ENCODE peak calls at places on chromosomes 3 and 15, in ten cellular contexts. One of them, this sample, is unnamed.

GRCh38 chr15:65056868-65057548 is 10.8 kb downstream of the RASL12 start:
- DNase-seq in nucleus accumbens: no peak
- DNase-seq in NCI-H82: no peak
- DNase-seq in endothelial cell: no peak
- DNase-seq in HCT116: peak
- DNase-seq in trophoblast cell: peak
- DNase-seq in spleen: no peak
- DNase-seq in cerebellum: no peak
- DNase-seq in adipocyte: no peak
- DNase-seq in aorta: no peak
- DNase-seq in this sample: no peak

GRCh38 chr3:47404955-47405790 is 24.4 kb downstream of the PTPN23 start:
- DNase-seq in spleen: no peak
- DNase-seq in adipocyte: peak
- DNase-seq in trophoblast cell: no peak
- DNase-seq in cerebellum: no peak
- DNase-seq in aorta: no peak
- DNase-seq in HCT116: no peak
- DNase-seq in NCI-H82: no peak
- DNase-seq in endothelial cell: no peak
- DNase-seq in nucleus accumbens: no peak
- DNase-seq in this sample: peak

GRCh38 chr3:46866720-46867549 is 3.7 kb upstream of the MYL3 start:
- DNase-seq in nucleus accumbens: no peak
- DNase-seq in NCI-H82: peak
- DNase-seq in aorta: peak
- DNase-seq in trophoblast cell: peak
- DNase-seq in adipocyte: peak
- DNase-seq in cerebellum: peak
- DNase-seq in spleen: peak
- DNase-seq in HCT116: no peak
- DNase-seq in endothelial cell: peak
- DNase-seq in this sample: peak

GRCh38 chr3:182258538-182259177 is 534.6 kb upstream of the ATP11B start:
- DNase-seq in aorta: no peak
- DNase-seq in cerebellum: no peak
- DNase-seq in NCI-H82: peak
- DNase-seq in adipocyte: peak
- DNase-seq in spleen: no peak
- DNase-seq in nucleus accumbens: no peak
- DNase-seq in endothelial cell: no peak
- DNase-seq in HCT116: peak
- DNase-seq in trophoblast cell: no peak
- DNase-seq in this sample: peak

GRCh38 chr15:58931985-58932384 is 1.5 kb downstream of the SLTM start:
- DNase-seq in cerebellum: no peak
- DNase-seq in NCI-H82: peak
- DNase-seq in nucleus accumbens: no peak
- DNase-seq in endothelial cell: no peak
- DNase-seq in HCT116: no peak
- DNase-seq in spleen: no peak
- DNase-seq in adipocyte: peak
- DNase-seq in aorta: no peak
- DNase-seq in trophoblast cell: no peak
- DNase-seq in this sample: peak

GRCh38 chr3:11095932-11096265 is 58.4 kb upstream of the HRH1 start:
- DNase-seq in adipocyte: peak
- DNase-seq in spleen: no peak
- DNase-seq in HCT116: peak
- DNase-seq in aorta: no peak
- DNase-seq in NCI-H82: no peak
- DNase-seq in nucleus accumbens: no peak
- DNase-seq in trophoblast cell: no peak
- DNase-seq in cerebellum: no peak
- DNase-seq in endothelial cell: no peak
- DNase-seq in this sample: peak

GRCh38 chr15:51401872-51402517 is 60.5 kb downstream of the GLDN start:
- DNase-seq in nucleus accumbens: no peak
- DNase-seq in trophoblast cell: peak
- DNase-seq in cerebellum: no peak
- DNase-seq in HCT116: no peak
- DNase-seq in spleen: peak
- DNase-seq in NCI-H82: peak
- DNase-seq in aorta: peak
- DNase-seq in adipocyte: peak
- DNase-seq in endothelial cell: peak
- DNase-seq in this sample: peak

GRCh38 chr3:10370429-10370828 is 49.5 kb upstream of the SEC13 start:
- DNase-seq in cerebellum: peak
- DNase-seq in adipocyte: no peak
- DNase-seq in NCI-H82: no peak
- DNase-seq in aorta: no peak
- DNase-seq in trophoblast cell: peak
- DNase-seq in HCT116: no peak
- DNase-seq in endothelial cell: no peak
- DNase-seq in nucleus accumbens: peak
- DNase-seq in spleen: no peak
- DNase-seq in this sample: peak

GRCh38 chr3:55622116-55622515 is 135.0 kb upstream of the WNT5A start:
- DNase-seq in NCI-H82: no peak
- DNase-seq in HCT116: no peak
- DNase-seq in cerebellum: no peak
- DNase-seq in aorta: no peak
- DNase-seq in adipocyte: peak
- DNase-seq in trophoblast cell: no peak
- DNase-seq in endothelial cell: no peak
- DNase-seq in nucleus accumbens: no peak
- DNase-seq in spleen: no peak
- DNase-seq in this sample: no peak

GRCh38 chr3:123021986-123022510 is 5.5 kb downstream of the SEMA5B start:
- DNase-seq in adipocyte: no peak
- DNase-seq in endothelial cell: no peak
- DNase-seq in spleen: no peak
- DNase-seq in cerebellum: no peak
- DNase-seq in HCT116: no peak
- DNase-seq in trophoblast cell: no peak
- DNase-seq in NCI-H82: peak
- DNase-seq in nucleus accumbens: no peak
- DNase-seq in aorta: no peak
- DNase-seq in this sample: no peak

GRCh38 chr3:196179380-196180308 is 31.6 kb downstream of the ZDHHC19 start:
- DNase-seq in HCT116: no peak
- DNase-seq in spleen: peak
- DNase-seq in nucleus accumbens: peak
- DNase-seq in adipocyte: peak
- DNase-seq in cerebellum: peak
- DNase-seq in trophoblast cell: no peak
- DNase-seq in NCI-H82: no peak
- DNase-seq in endothelial cell: no peak
- DNase-seq in aorta: no peak
- DNase-seq in this sample: peak

GRCh38 chr3:72350761-72351505 is 497.3 kb downstream of the SHQ1 start:
- DNase-seq in adipocyte: no peak
- DNase-seq in NCI-H82: no peak
- DNase-seq in trophoblast cell: no peak
- DNase-seq in spleen: no peak
- DNase-seq in nucleus accumbens: no peak
- DNase-seq in cerebellum: no peak
- DNase-seq in endothelial cell: no peak
- DNase-seq in HCT116: no peak
- DNase-seq in aorta: no peak
- DNase-seq in this sample: no peak

GRCh38 chr15:99721104-99721778 is 12.0 kb downstream of the LYSMD4 start:
- DNase-seq in adipocyte: no peak
- DNase-seq in cerebellum: no peak
- DNase-seq in trophoblast cell: no peak
- DNase-seq in aorta: no peak
- DNase-seq in HCT116: no peak
- DNase-seq in NCI-H82: no peak
- DNase-seq in endothelial cell: no peak
- DNase-seq in spleen: no peak
- DNase-seq in nucleus accumbens: no peak
- DNase-seq in this sample: no peak

GRCh38 chr3:107206141-107206540 is 171.1 kb upstream of the CCDC54 start:
- DNase-seq in NCI-H82: peak
- DNase-seq in endothelial cell: peak
- DNase-seq in aorta: no peak
- DNase-seq in nucleus accumbens: no peak
- DNase-seq in adipocyte: peak
- DNase-seq in cerebellum: peak
- DNase-seq in trophoblast cell: peak
- DNase-seq in spleen: no peak
- DNase-seq in HCT116: peak
- DNase-seq in this sample: peak

GRCh38 chr3:22373827-22374226 is 622.8 kb upstream of the ZNF385D start:
- DNase-seq in NCI-H82: no peak
- DNase-seq in HCT116: no peak
- DNase-seq in trophoblast cell: no peak
- DNase-seq in nucleus accumbens: no peak
- DNase-seq in aorta: no peak
- DNase-seq in adipocyte: no peak
- DNase-seq in endothelial cell: no peak
- DNase-seq in cerebellum: peak
- DNase-seq in spleen: no peak
- DNase-seq in this sample: no peak

GRCh38 chr15:71275098-71275497 is 159.8 kb downstream of the THSD4 start:
- DNase-seq in endothelial cell: no peak
- DNase-seq in HCT116: no peak
- DNase-seq in spleen: no peak
- DNase-seq in NCI-H82: no peak
- DNase-seq in cerebellum: no peak
- DNase-seq in aorta: no peak
- DNase-seq in trophoblast cell: peak
- DNase-seq in adipocyte: peak
- DNase-seq in nucleus accumbens: no peak
- DNase-seq in this sample: peak

GRCh38 chr3:168096210-168096795 is 579 bp upstream of the GOLIM4 start:
- DNase-seq in adipocyte: peak
- DNase-seq in spleen: peak
- DNase-seq in cerebellum: peak
- DNase-seq in NCI-H82: peak
- DNase-seq in trophoblast cell: no peak
- DNase-seq in nucleus accumbens: no peak
- DNase-seq in endothelial cell: peak
- DNase-seq in aorta: peak
- DNase-seq in HCT116: peak
- DNase-seq in this sample: peak

GRCh38 chr3:49723631-49724551 is at the start of gene GMPPB:
- DNase-seq in NCI-H82: peak
- DNase-seq in trophoblast cell: peak
- DNase-seq in HCT116: peak
- DNase-seq in nucleus accumbens: peak
- DNase-seq in cerebellum: peak
- DNase-seq in adipocyte: peak
- DNase-seq in spleen: peak
- DNase-seq in endothelial cell: peak
- DNase-seq in aorta: peak
- DNase-seq in this sample: peak

GRCh38 chr3:138197058-138197457 is 10.0 kb downstream of the ARMC8 start:
- DNase-seq in nucleus accumbens: no peak
- DNase-seq in cerebellum: no peak
- DNase-seq in NCI-H82: no peak
- DNase-seq in aorta: no peak
- DNase-seq in trophoblast cell: peak
- DNase-seq in endothelial cell: peak
- DNase-seq in adipocyte: peak
- DNase-seq in HCT116: no peak
- DNase-seq in spleen: no peak
- DNase-seq in this sample: peak

GRCh38 chr3:158452324-158452723 is 118.7 kb upstream of the MLF1 start:
- DNase-seq in aorta: no peak
- DNase-seq in nucleus accumbens: no peak
- DNase-seq in trophoblast cell: no peak
- DNase-seq in cerebellum: no peak
- DNase-seq in HCT116: no peak
- DNase-seq in endothelial cell: no peak
- DNase-seq in spleen: no peak
- DNase-seq in NCI-H82: no peak
- DNase-seq in adipocyte: no peak
- DNase-seq in this sample: no peak

GRCh38 chr15:84832446-84833040 is 15.4 kb downstream of the ALPK3 start:
- DNase-seq in adipocyte: no peak
- DNase-seq in HCT116: no peak
- DNase-seq in endothelial cell: no peak
- DNase-seq in spleen: no peak
- DNase-seq in cerebellum: no peak
- DNase-seq in NCI-H82: no peak
- DNase-seq in aorta: no peak
- DNase-seq in nucleus accumbens: no peak
- DNase-seq in trophoblast cell: no peak
- DNase-seq in this sample: no peak

GRCh38 chr15:74156678-74157411 is 16.7 kb upstream of the ISLR start:
- DNase-seq in spleen: no peak
- DNase-seq in trophoblast cell: no peak
- DNase-seq in adipocyte: peak
- DNase-seq in NCI-H82: no peak
- DNase-seq in aorta: peak
- DNase-seq in HCT116: no peak
- DNase-seq in nucleus accumbens: no peak
- DNase-seq in endothelial cell: no peak
- DNase-seq in cerebellum: no peak
- DNase-seq in this sample: peak

GRCh38 chr15:72859023-72859756 is 75.6 kb upstream of the ADPGK start:
- DNase-seq in endothelial cell: no peak
- DNase-seq in adipocyte: no peak
- DNase-seq in aorta: no peak
- DNase-seq in cerebellum: no peak
- DNase-seq in trophoblast cell: no peak
- DNase-seq in spleen: no peak
- DNase-seq in HCT116: no peak
- DNase-seq in nucleus accumbens: peak
- DNase-seq in NCI-H82: no peak
- DNase-seq in this sample: no peak

GRCh38 chr3:109178701-109179100 is 42.2 kb downstream of the C3orf85 start:
- DNase-seq in HCT116: no peak
- DNase-seq in adipocyte: no peak
- DNase-seq in NCI-H82: no peak
- DNase-seq in trophoblast cell: no peak
- DNase-seq in cerebellum: no peak
- DNase-seq in endothelial cell: no peak
- DNase-seq in spleen: no peak
- DNase-seq in nucleus accumbens: no peak
- DNase-seq in aorta: no peak
- DNase-seq in this sample: no peak

GRCh38 chr3:195910499-195910845 is 2.1 kb upstream of the TNK2 start:
- DNase-seq in cerebellum: no peak
- DNase-seq in HCT116: no peak
- DNase-seq in nucleus accumbens: no peak
- DNase-seq in spleen: peak
- DNase-seq in trophoblast cell: no peak
- DNase-seq in aorta: no peak
- DNase-seq in NCI-H82: no peak
- DNase-seq in adipocyte: no peak
- DNase-seq in endothelial cell: no peak
- DNase-seq in this sample: no peak

GRCh38 chr3:78506581-78507195 is 1261.1 kb downstream of the ROBO1 start:
- DNase-seq in endothelial cell: no peak
- DNase-seq in HCT116: no peak
- DNase-seq in cerebellum: no peak
- DNase-seq in trophoblast cell: no peak
- DNase-seq in adipocyte: peak
- DNase-seq in NCI-H82: no peak
- DNase-seq in nucleus accumbens: no peak
- DNase-seq in aorta: no peak
- DNase-seq in spleen: no peak
- DNase-seq in this sample: no peak

GRCh38 chr3:106206165-106206564 is 337.4 kb upstream of the CBLB start:
- DNase-seq in nucleus accumbens: no peak
- DNase-seq in cerebellum: no peak
- DNase-seq in spleen: no peak
- DNase-seq in HCT116: no peak
- DNase-seq in adipocyte: peak
- DNase-seq in trophoblast cell: no peak
- DNase-seq in NCI-H82: peak
- DNase-seq in endothelial cell: peak
- DNase-seq in aorta: no peak
- DNase-seq in this sample: peak

GRCh38 chr3:152328841-152329240 is 60.1 kb downstream of the MBNL1 start:
- DNase-seq in NCI-H82: no peak
- DNase-seq in HCT116: peak
- DNase-seq in nucleus accumbens: no peak
- DNase-seq in cerebellum: no peak
- DNase-seq in endothelial cell: no peak
- DNase-seq in aorta: no peak
- DNase-seq in adipocyte: peak
- DNase-seq in spleen: no peak
- DNase-seq in trophoblast cell: no peak
- DNase-seq in this sample: peak